ENCODE peak calls at places on chromosome 3, in nine cellular contexts. Q, X, P, F, Y, R, N, D and V are unnamed samples.

GRCh38 chr3:53023072-53023823 is 22.6 kb downstream of the SFMBT1 start:
- DNase-seq in Y (no peak), R (no peak), F (no peak), P (no peak), N (no peak), D (no peak), Q (no peak), X (no peak), V (no peak)

GRCh38 chr3:151171145-151171544 is 31.9 kb downstream of the GPR171 start:
- DNase-seq in D (peak), R (peak), Y (no peak), P (no peak), X (no peak), N (no peak), F (no peak), Q (no peak), V (no peak)

GRCh38 chr3:122975924-122976293 is 51.7 kb downstream of the SEMA5B start:
- DNase-seq in X (no peak), N (no peak), R (no peak), Q (no peak), F (no peak), D (peak), Y (no peak), P (no peak), V (no peak)

GRCh38 chr3:98744283-98744682 is 18.9 kb upstream of the ST3GAL6 start:
- DNase-seq in D (no peak), X (no peak), Y (no peak), Q (no peak), F (no peak), N (no peak), R (no peak), P (no peak), V (no peak)

GRCh38 chr3:42500091-42500490 is 2.4 kb upstream of the VIPR1 start:
- DNase-seq in P (no peak), Y (no peak), F (peak), R (no peak), N (no peak), D (no peak), Q (no peak), X (peak), V (no peak)

GRCh38 chr3:131260525-131260924 is 121.0 kb upstream of the NUDT16 start:
- DNase-seq in P (no peak), D (no peak), F (no peak), X (no peak), R (no peak), Y (no peak), N (no peak), Q (no peak), V (no peak)

GRCh38 chr3:50208677-50209344 is 3.7 kb downstream of the SLC38A3 start:
- DNase-seq in D (no peak), Y (no peak), F (no peak), X (no peak), P (no peak), R (no peak), Q (no peak), N (no peak), V (no peak)

GRCh38 chr3:5479229-5479799 is 291.8 kb downstream of the EDEM1 start:
- DNase-seq in D (no peak), N (no peak), Q (no peak), R (no peak), F (no peak), Y (peak), P (no peak), X (no peak), V (no peak)

GRCh38 chr3:50961361-50961760 is 286.6 kb downstream of the DOCK3 start:
- DNase-seq in P (no peak), N (no peak), R (no peak), Y (no peak), D (no peak), F (no peak), X (no peak), Q (no peak), V (no peak)

GRCh38 chr3:100766069-100766468 is 56.8 kb downstream of the TFG start:
- DNase-seq in Y (peak), R (no peak), F (no peak), X (no peak), Q (no peak), N (no peak), P (no peak), D (no peak), V (no peak)

GRCh38 chr3:64321747-64322146 is 96.5 kb upstream of the PRICKLE2 start:
- DNase-seq in N (no peak), Q (peak), F (no peak), X (no peak), Y (peak), P (no peak), D (no peak), R (no peak), V (no peak)

GRCh38 chr3:191889781-191890180 is 428.8 kb downstream of the PYDC2 start:
- DNase-seq in F (no peak), R (no peak), N (no peak), Y (no peak), P (no peak), X (no peak), Q (no peak), D (no peak), V (no peak)

GRCh38 chr3:126487151-126487771 is 11.6 kb upstream of the ZXDC start:
- DNase-seq in X (no peak), R (no peak), Q (peak), F (peak), N (no peak), P (peak), Y (peak), D (peak), V (no peak)

GRCh38 chr3:126934149-126934548 is 48.8 kb upstream of the PLXNA1 start:
- DNase-seq in F (no peak), D (no peak), Q (no peak), Y (no peak), R (no peak), P (no peak), X (peak), N (no peak), V (no peak)

GRCh38 chr3:113606539-113607218 is 74.3 kb downstream of the SIDT1 start:
- DNase-seq in P (no peak), D (peak), X (no peak), N (peak), F (no peak), R (no peak), Q (no peak), Y (no peak), V (no peak)

GRCh38 chr3:64878372-64878771 is 190.6 kb upstream of the ADAMTS9 start:
- DNase-seq in R (no peak), F (no peak), X (no peak), N (no peak), D (no peak), Q (no peak), P (no peak), Y (peak), V (no peak)

GRCh38 chr3:72520690-72521308 is 327.4 kb downstream of the SHQ1 start:
- DNase-seq in X (no peak), N (no peak), Q (no peak), F (no peak), R (peak), Y (peak), P (no peak), D (no peak), V (no peak)

GRCh38 chr3:190644766-190645165 is 130.9 kb downstream of the IL1RAP start:
- DNase-seq in Y (no peak), Q (no peak), D (no peak), R (no peak), P (no peak), N (no peak), X (no peak), F (no peak), V (no peak)

GRCh38 chr3:56304069-56304468 is 164.2 kb downstream of the ERC2 start:
- DNase-seq in F (no peak), D (no peak), P (no peak), R (no peak), X (no peak), Y (no peak), N (no peak), Q (no peak), V (no peak)

GRCh38 chr3:169945313-169945712 is 21.3 kb upstream of the SEC62 start:
- DNase-seq in Y (no peak), P (no peak), Q (no peak), R (no peak), X (no peak), D (peak), F (peak), N (no peak), V (peak)

GRCh38 chr3:133750201-133750748 is 4.1 kb downstream of the TF start:
- DNase-seq in R (no peak), N (no peak), P (no peak), X (no peak), D (no peak), Y (no peak), Q (no peak), F (no peak), V (no peak)